ENCODE peak calls at places on chromosomes 6 and 20, in five cellular contexts. U is uterus, N is body of pancreas, J is prostate gland, A is K562. S is an unnamed sample. For H3K4me1 and H3K27me3, the result is how much of the 10 kb centered on the place peaks cover.

GRCh38 chr20:3238616-3239025 is 369 bp downstream of the SLC4A11 start:
- DNase-seq in A (peak), U (no peak), N (no peak), J (peak), S (no peak)

GRCh38 chr6:158911746-158912158 is 88.2 kb downstream of the RSPH3 start:
- DNase-seq in A (no peak), N (no peak), J (no peak), U (no peak), S (no peak)

GRCh38 chr6:92700411-92700810 is 718.9 kb downstream of the EPHA7 start:
- DNase-seq in A (no peak), U (no peak), J (no peak), N (no peak), S (no peak)

GRCh38 chr20:12554416-12554815 is 454.4 kb upstream of the SPTLC3 start:
- DNase-seq in U (no peak), J (no peak), N (no peak), A (no peak), S (no peak)

GRCh38 chr20:46255440-46256104 is 52.7 kb downstream of the CDH22 start:
- DNase-seq in J (peak), N (peak), A (peak), U (peak), S (no peak)

GRCh38 chr6:125787791-125788190 is 3.0 kb upstream of the NCOA7 start:
- DNase-seq in A (peak), U (no peak), J (no peak), N (no peak), S (no peak)

GRCh38 chr20:53322651-53323050 is 271.0 kb downstream of the ZNF217 start:
- DNase-seq in U (no peak), N (no peak), J (no peak), A (no peak), S (no peak)

GRCh38 chr20:9989066-9989724 is 45.6 kb upstream of the ANKEF1 start:
- DNase-seq in J (no peak), N (no peak), U (no peak), A (no peak), S (no peak)

GRCh38 chr6:30150151-30150550 is 10.9 kb downstream of the TRIM10 start:
- DNase-seq in U (no peak), A (no peak), N (no peak), J (no peak), S (no peak)

GRCh38 chr6:157314705-157315321 is 8.5 kb downstream of the TMEM242 start:
- DNase-seq in A (peak), J (peak), N (no peak), U (no peak), S (no peak)

GRCh38 chr20:11394145-11394833 is 523.4 kb upstream of the BTBD3 start:
- DNase-seq in U (no peak), J (no peak), A (no peak), N (no peak), S (no peak)

GRCh38 chr6:33205172-33206026 is 944 bp downstream of the HSD17B8 start:
- DNase-seq in U (no peak), A (peak), J (no peak), N (no peak), S (no peak)

GRCh38 chr20:44342240-44342639 is 5.4 kb downstream of the R3HDML start:
- DNase-seq in N (no peak), U (no peak), J (no peak), A (no peak), S (no peak)

GRCh38 chr6:147561742-147562141 is 53.3 kb downstream of the SAMD5 start:
- DNase-seq in U (no peak), J (no peak), N (no peak), A (no peak), S (no peak)

GRCh38 chr20:15547109-15547508 is 1026.1 kb downstream of the KIF16B start:
- DNase-seq in J (no peak), N (no peak), A (no peak), U (no peak), S (no peak)

GRCh38 chr6:130322673-130323268 is 43.0 kb upstream of the TMEM200A start:
- DNase-seq in U (peak), N (peak), A (peak), J (peak), S (no peak)

GRCh38 chr6:131640100-131640499 is 3.0 kb downstream of the ENPP3 start:
- DNase-seq in J (no peak), U (no peak), A (no peak), N (no peak), S (no peak)

GRCh38 chr6:38417521-38417920 is 222.2 kb downstream of the BTBD9 start:
- DNase-seq in U (no peak), A (no peak), J (no peak), N (no peak), S (no peak)

GRCh38 chr20:64146301-64146935 is 17.8 kb upstream of the MYT1 start:
- DNase-seq in A (no peak), N (peak), J (no peak), U (no peak), S (no peak)

GRCh38 chr20:46376196-46376785 is 30.1 kb downstream of the ELMO2 start:
- DNase-seq in N (no peak), J (no peak), U (no peak), A (no peak), S (no peak)

GRCh38 chr20:43914697-43915208 is at the start of gene TOX2:
- DNase-seq in N (no peak), J (no peak), A (peak), U (no peak), S (no peak)

GRCh38 chr6:52552278-52552643 is 24.6 kb downstream of the TRAM2 start:
- DNase-seq in N (no peak), U (no peak), A (no peak), J (no peak), S (no peak)

GRCh38 chr6:134352786-134353480 is 35.0 kb upstream of the SGK1 start:
- DNase-seq in A (no peak), U (no peak), N (no peak), J (no peak), S (no peak)

GRCh38 chr6:69835414-69836179 is 30.8 kb upstream of the COL19A1 start:
- DNase-seq in J (peak), A (no peak), U (no peak), N (peak), S (no peak)

GRCh38 chr20:25565578-25566157 is 19.7 kb downstream of the NINL start:
- DNase-seq in U (no peak), N (no peak), A (no peak), J (no peak), S (no peak)

GRCh38 chr6:105985098-105985815 is 100.9 kb upstream of the PRDM1 start:
- DNase-seq in A (no peak), U (no peak), N (no peak), J (no peak), S (no peak)

GRCh38 chr20:58690851-58691250 is 1.7 kb upstream of the NPEPL1 start:
- DNase-seq in A (no peak), J (peak), U (peak), N (no peak), S (no peak)

GRCh38 chr6:140846518-140847277 is 1286.0 kb upstream of the GJE1 start:
- DNase-seq in J (no peak), U (no peak), N (no peak), A (no peak), S (no peak)

GRCh38 chr6:154471609-154472362 is 38.7 kb downstream of the CNKSR3 start:
- DNase-seq in N (no peak), U (no peak), A (no peak), J (peak), S (no peak)

GRCh38 chr6:39956951-39957350 is 22.7 kb upstream of the MOCS1 start:
- DNase-seq in A (no peak), N (no peak), U (no peak), J (no peak), S (no peak)

GRCh38 chr6:76416821-76417605 is 344.6 kb upstream of the IMPG1 start:
- DNase-seq in A (no peak), J (peak), N (no peak), U (no peak), S (no peak)

GRCh38 chr6:27825025-27825823 is 87.0 kb downstream of the OR2B2 start:
- DNase-seq in N (no peak), J (no peak), U (no peak), A (no peak), S (no peak)

GRCh38 chr6:118669561-118669960 is 18.2 kb upstream of the CEP85L start:
- DNase-seq in A (no peak), U (no peak), J (no peak), N (no peak), S (no peak)

GRCh38 chr6:149563203-149563927 is 2.8 kb upstream of the GINM1 start:
- DNase-seq in A (no peak), U (no peak), J (no peak), N (no peak), S (no peak)

GRCh38 chr6:11609324-11610071 is 71.9 kb downstream of the TMEM170B start:
- DNase-seq in J (no peak), N (no peak), U (peak), A (no peak), S (no peak)

GRCh38 chr6:28907394-28907793 is 16.4 kb downstream of the TRIM27 start:
- DNase-seq in J (no peak), N (no peak), U (no peak), A (no peak), S (no peak)

GRCh38 chr20:59688999-59689398 is 84.7 kb downstream of the PHACTR3 start:
- DNase-seq in U (no peak), A (no peak), J (no peak), N (no peak), S (no peak)

GRCh38 chr6:13009031-13009430 is 292.5 kb downstream of the PHACTR1 start:
- DNase-seq in U (no peak), N (no peak), J (no peak), A (no peak), S (no peak)

GRCh38 chr6:162154930-162155329 is 572.6 kb downstream of the PRKN start:
- DNase-seq in U (no peak), N (no peak), A (no peak), J (no peak), S (no peak)
- H3K4me1 ChIP-seq in U (under half), N (under half), A (under half), J (under half), S (under half)

GRCh38 chr6:2764610-2765165 is 505 bp upstream of the WRNIP1 start:
- DNase-seq in J (peak), U (peak), A (peak), N (peak), S (peak)

GRCh38 chr6:2766767-2767314 is 1.6 kb downstream of the WRNIP1 start:
- DNase-seq in U (no peak), J (no peak), A (no peak), N (no peak), S (no peak)

GRCh38 chr6:2765896-2766766 is 938 bp downstream of the WRNIP1 start:
- DNase-seq in A (peak), N (peak), U (peak), J (peak), S (no peak)

GRCh38 chr6:2763876-2764540 is 1.2 kb upstream of the WRNIP1 start:
- DNase-seq in J (no peak), N (no peak), A (no peak), U (no peak), S (no peak)

DNA sequence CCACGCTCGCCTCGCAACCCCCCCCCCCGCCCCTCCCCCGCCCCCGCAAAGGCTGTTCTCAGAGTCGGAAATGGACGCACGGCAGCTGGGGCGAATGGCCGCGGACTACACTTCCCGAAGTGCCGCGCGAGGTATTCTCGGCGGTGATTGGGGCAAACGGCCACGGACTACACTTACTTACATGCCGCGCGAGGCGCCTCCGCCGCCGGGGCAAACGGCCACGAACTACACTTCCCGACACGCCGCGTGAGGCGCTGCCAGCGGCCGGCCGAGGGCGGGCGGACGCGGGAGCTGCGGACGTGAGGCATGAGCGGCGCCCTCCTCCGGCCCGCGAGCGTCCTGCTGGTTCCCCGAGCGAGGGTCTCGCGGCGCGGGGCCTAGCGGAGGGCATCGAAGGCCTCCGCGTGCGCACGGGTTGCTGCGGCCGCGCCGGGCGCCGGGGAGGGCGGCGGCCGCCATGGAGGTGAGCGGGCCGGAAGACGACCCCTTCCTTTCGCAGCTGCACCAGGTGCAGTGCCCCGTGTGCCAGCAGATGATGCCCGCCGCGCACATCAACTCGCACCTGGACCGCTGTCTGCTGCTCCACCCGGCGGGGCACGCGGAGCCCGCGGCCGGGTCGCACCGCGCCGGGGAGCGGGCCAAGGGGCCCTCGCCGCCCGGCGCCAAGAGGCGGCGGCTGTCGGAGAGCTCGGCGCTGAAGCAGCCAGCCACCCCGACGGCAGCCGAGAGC is at the start of gene WRNIP1:
- DNase-seq in N (peak), J (peak), A (peak), U (peak), S (peak)
- TF ChIP-seq POLR2A in N (peak), J (peak), A (no peak), U (peak), S (peak)

GRCh38 chr20:5316188-5317158 is at the start of gene PROKR2:
- DNase-seq in A (no peak), J (no peak), U (no peak), N (no peak), S (no peak)
- H3K27me3 ChIP-seq in A (under half), J (under half), U (under half), N (under half), S (under half)

DNA sequence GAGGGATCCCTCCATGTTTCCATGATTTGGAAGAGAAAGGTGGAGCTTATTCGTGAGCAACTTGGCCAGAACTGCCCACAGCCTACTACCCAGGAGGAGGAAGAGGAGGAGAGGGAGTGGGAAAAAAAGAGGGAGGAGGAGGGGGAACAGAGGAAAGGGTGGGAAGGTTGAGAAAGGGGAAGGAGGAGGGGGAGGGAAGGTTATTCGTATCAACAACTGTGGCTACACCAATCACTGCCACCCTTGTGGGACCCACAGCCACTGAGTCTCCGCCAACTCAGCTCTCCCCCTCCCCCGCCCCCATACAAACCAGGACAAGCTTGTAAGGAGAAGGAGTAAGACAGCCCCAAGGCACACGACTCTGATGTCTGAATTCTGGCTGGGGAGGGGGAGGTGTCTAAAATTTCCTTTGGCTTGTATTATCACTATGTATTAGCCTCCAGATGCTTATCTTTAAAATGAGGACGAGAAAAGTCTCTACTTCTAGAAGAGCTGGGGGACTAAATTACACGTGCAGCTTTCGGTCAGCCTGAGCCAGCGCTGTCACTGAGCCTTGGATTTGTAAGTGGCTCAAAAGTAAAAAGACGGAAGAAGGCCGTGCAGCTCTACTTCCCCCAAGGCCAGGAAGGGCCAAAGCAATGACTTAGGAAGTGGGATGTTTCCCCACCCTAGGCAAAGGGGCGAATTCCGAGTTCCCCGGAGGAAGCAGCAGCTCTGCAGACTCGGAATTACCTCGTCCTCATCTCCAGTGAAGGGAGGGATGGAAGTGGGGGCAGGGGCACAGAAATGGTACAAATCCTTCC is 1.0 kb downstream of the FKBP1A start:
- DNase-seq in U (no peak), J (no peak), N (no peak), A (peak), S (no peak)
- H3K4me1 ChIP-seq in U (under half), J (under half), N (half or more), A (under half), S (under half)

GRCh38 chr20:23586735-23587525 is 18.6 kb upstream of the CST9L start:
- DNase-seq in A (no peak), N (no peak), J (no peak), U (no peak), S (no peak)
- TF ChIP-seq POLR2A in A (no peak), N (no peak), J (no peak), U (no peak), S (no peak)

DNA sequence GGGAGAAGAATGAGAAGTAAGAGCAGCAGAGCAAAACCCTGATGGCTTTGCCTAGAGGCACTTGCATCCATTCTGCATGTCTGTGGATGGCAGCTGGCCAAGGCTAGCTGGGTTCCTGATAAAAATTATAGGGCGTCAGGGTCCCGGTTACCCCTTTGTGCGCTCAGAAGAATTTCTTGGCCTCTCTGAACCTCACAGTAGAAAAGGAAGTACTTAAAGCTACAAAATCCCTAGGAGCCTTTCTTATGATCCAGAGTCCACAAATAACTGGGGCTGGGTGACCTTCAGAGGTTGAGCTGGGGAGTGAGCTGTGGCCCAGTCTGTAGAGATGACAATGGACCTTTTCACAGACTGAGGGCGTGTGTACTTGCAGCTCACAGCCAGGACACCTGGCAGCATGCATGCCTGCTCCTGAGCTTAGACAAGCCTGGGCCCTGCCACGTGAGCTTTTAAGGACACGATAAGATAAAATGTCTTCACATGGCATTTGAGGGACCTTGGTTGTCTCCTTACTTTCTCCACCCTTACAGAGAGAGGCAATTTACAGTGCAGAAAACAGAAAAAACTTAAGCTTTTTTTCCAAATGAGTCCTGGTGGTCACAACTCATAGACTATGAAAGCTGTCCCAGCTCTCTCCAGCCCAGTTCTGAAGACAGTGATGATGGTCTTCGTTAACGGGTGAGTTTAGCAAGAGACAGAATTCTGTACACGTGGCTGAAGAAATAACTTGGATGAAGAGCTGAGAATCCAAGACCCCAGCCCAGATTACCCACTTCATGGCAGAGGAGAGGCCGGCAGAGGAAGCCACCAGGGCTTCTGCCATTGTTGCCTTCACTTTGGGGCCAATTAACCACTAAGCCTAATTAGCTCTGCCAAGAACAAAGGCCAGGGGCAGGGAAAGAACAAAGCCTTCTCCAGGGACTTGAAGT is 50.3 kb downstream of the FOXA2 start:
- DNase-seq in A (no peak), N (peak), U (no peak), J (no peak), S (no peak)
- H3K27me3 ChIP-seq in A (under half), N (under half), U (under half), J (under half), S (under half)

DNA sequence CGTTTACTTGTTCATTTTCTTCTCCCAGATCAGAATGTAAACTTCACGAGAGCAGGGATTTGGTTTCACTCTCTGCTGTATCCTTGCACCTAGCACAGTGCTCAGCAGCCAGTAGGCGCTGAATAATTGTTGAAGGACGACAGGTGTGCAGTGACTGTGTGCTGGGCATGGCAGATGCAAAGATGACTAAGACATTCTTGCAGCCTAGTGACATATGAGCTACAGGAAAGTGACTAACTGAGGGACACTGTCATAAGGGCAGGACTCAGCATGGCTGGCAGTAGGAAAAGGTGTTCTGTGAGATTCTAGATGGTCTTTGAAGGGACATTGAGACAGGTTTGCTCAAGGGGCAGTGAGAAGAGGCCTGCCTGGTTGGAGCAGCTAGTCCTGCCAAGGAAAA is 4.0 kb upstream of the B4GALT5 start:
- DNase-seq in U (no peak), A (no peak), N (no peak), J (no peak), S (no peak)
- H3K4me1 ChIP-seq in U (under half), A (under half), N (under half), J (under half), S (under half)

DNA sequence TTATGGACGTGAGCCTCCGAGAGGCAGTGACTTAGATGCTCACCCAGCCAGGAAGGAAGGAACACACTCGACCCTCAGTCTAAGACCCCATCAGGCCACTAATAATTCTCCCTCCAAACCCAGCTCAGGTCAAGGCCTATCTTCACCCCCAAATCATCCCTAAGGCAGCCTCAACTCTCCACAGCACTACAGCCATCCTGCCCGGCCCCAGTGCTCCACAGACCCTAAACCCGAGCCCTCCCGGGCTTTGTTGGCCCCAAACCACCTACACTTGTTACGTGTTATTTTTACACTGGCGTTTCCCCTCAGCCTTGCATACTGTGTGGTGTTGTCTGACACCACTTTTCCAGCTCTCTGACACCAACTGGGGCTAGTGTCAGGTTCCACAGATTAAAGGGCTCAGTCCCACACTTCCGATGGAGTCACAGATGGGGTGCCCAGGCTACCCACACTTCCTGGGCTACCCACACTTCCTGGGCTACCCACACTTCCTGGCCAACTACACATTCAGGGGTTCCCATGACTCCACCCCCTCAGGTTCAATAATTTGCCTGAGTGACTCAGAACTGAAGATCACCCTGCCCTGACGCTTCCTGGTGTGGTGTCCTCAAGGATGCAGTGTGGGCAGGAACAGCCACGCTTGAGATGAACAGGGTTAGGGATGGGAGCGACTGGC is 25.3 kb downstream of the RBCK1 start:
- DNase-seq in N (no peak), J (no peak), U (no peak), A (no peak), S (no peak)
- TF ChIP-seq POLR2A in N (no peak), J (no peak), U (no peak), A (no peak), S (no peak)